ENCODE peak calls at places on chromosome 5, in eight cellular contexts. One of them, this sample, is unnamed.

GRCh38 chr5:179696605-179697004 is 2.2 kb upstream of the CANX start:
- DNase-seq in stimulated activated naive CD8-positive, alpha-beta T cell treated with anti-CD3 and anti-CD28 coated beads, Interleukin-15, amount 100 ng/mL, for 72 hours: no peak
- DNase-seq in fibroblast of the aortic adventitia: no peak
- DNase-seq in heart left ventricle: no peak
- DNase-seq in HAP-1: no peak
- DNase-seq in ELR: no peak
- DNase-seq in dorsolateral prefrontal cortex: no peak
- DNase-seq in NCI-H1417: no peak
- DNase-seq in this sample: no peak

GRCh38 chr5:137263319-137263718 is 235.8 kb downstream of the SPOCK1 start:
- DNase-seq in fibroblast of the aortic adventitia: no peak
- DNase-seq in dorsolateral prefrontal cortex: no peak
- DNase-seq in heart left ventricle: no peak
- DNase-seq in NCI-H1417: no peak
- DNase-seq in ELR: no peak
- DNase-seq in stimulated activated naive CD8-positive, alpha-beta T cell treated with anti-CD3 and anti-CD28 coated beads, Interleukin-15, amount 100 ng/mL, for 72 hours: no peak
- DNase-seq in HAP-1: no peak
- DNase-seq in this sample: no peak

GRCh38 chr5:133863857-133864585 is 104.4 kb downstream of the C5orf15 start:
- DNase-seq in heart left ventricle: no peak
- DNase-seq in HAP-1: no peak
- DNase-seq in NCI-H1417: no peak
- DNase-seq in dorsolateral prefrontal cortex: no peak
- DNase-seq in stimulated activated naive CD8-positive, alpha-beta T cell treated with anti-CD3 and anti-CD28 coated beads, Interleukin-15, amount 100 ng/mL, for 72 hours: no peak
- DNase-seq in ELR: no peak
- DNase-seq in fibroblast of the aortic adventitia: no peak
- DNase-seq in this sample: no peak

GRCh38 chr5:173774212-173774850 is 113.8 kb upstream of the CPEB4 start:
- DNase-seq in ELR: no peak
- DNase-seq in heart left ventricle: peak; percentile 54
- DNase-seq in fibroblast of the aortic adventitia: no peak
- DNase-seq in HAP-1: no peak
- DNase-seq in NCI-H1417: no peak
- DNase-seq in stimulated activated naive CD8-positive, alpha-beta T cell treated with anti-CD3 and anti-CD28 coated beads, Interleukin-15, amount 100 ng/mL, for 72 hours: no peak
- DNase-seq in dorsolateral prefrontal cortex: no peak
- DNase-seq in this sample: no peak

GRCh38 chr5:131264453-131265200 is 774 bp downstream of the CDC42SE2 start:
- DNase-seq in fibroblast of the aortic adventitia: peak; percentile 36
- DNase-seq in heart left ventricle: no peak
- DNase-seq in NCI-H1417: peak; percentile 46
- DNase-seq in stimulated activated naive CD8-positive, alpha-beta T cell treated with anti-CD3 and anti-CD28 coated beads, Interleukin-15, amount 100 ng/mL, for 72 hours: peak; percentile 71
- DNase-seq in dorsolateral prefrontal cortex: no peak
- DNase-seq in HAP-1: peak; percentile 49
- DNase-seq in ELR: peak; percentile 52
- DNase-seq in this sample: no peak

GRCh38 chr5:76016258-76016657 is 66.9 kb upstream of the SV2C start:
- DNase-seq in fibroblast of the aortic adventitia: no peak
- DNase-seq in heart left ventricle: no peak
- DNase-seq in dorsolateral prefrontal cortex: no peak
- DNase-seq in NCI-H1417: no peak
- DNase-seq in stimulated activated naive CD8-positive, alpha-beta T cell treated with anti-CD3 and anti-CD28 coated beads, Interleukin-15, amount 100 ng/mL, for 72 hours: no peak
- DNase-seq in ELR: peak; percentile 3
- DNase-seq in HAP-1: no peak
- DNase-seq in this sample: no peak

GRCh38 chr5:9533096-9533495 is 12.8 kb downstream of the SEMA5A start:
- DNase-seq in stimulated activated naive CD8-positive, alpha-beta T cell treated with anti-CD3 and anti-CD28 coated beads, Interleukin-15, amount 100 ng/mL, for 72 hours: no peak
- DNase-seq in heart left ventricle: no peak
- DNase-seq in ELR: no peak
- DNase-seq in HAP-1: no peak
- DNase-seq in NCI-H1417: no peak
- DNase-seq in dorsolateral prefrontal cortex: no peak
- DNase-seq in fibroblast of the aortic adventitia: peak; percentile 42
- DNase-seq in this sample: no peak

GRCh38 chr5:15013654-15014463 is 142.3 kb upstream of the ANKH start:
- DNase-seq in stimulated activated naive CD8-positive, alpha-beta T cell treated with anti-CD3 and anti-CD28 coated beads, Interleukin-15, amount 100 ng/mL, for 72 hours: no peak
- DNase-seq in ELR: peak; percentile 83
- DNase-seq in NCI-H1417: peak; percentile 80
- DNase-seq in HAP-1: peak; percentile 74
- DNase-seq in heart left ventricle: no peak
- DNase-seq in fibroblast of the aortic adventitia: peak; percentile 90
- DNase-seq in dorsolateral prefrontal cortex: no peak
- DNase-seq in this sample: peak; percentile 74

GRCh38 chr5:149474198-149474597 is 77.0 kb downstream of the CSNK1A1 start:
- DNase-seq in fibroblast of the aortic adventitia: no peak
- DNase-seq in heart left ventricle: no peak
- DNase-seq in ELR: peak; percentile 46
- DNase-seq in stimulated activated naive CD8-positive, alpha-beta T cell treated with anti-CD3 and anti-CD28 coated beads, Interleukin-15, amount 100 ng/mL, for 72 hours: no peak
- DNase-seq in HAP-1: no peak
- DNase-seq in NCI-H1417: no peak
- DNase-seq in dorsolateral prefrontal cortex: no peak
- DNase-seq in this sample: peak; percentile 40

GRCh38 chr5:141420855-141421488 is at the start of gene PCDHGA11:
- DNase-seq in fibroblast of the aortic adventitia: peak; percentile 84
- DNase-seq in HAP-1: peak; percentile 9
- DNase-seq in NCI-H1417: no peak
- DNase-seq in heart left ventricle: no peak
- DNase-seq in ELR: peak; percentile 75
- DNase-seq in stimulated activated naive CD8-positive, alpha-beta T cell treated with anti-CD3 and anti-CD28 coated beads, Interleukin-15, amount 100 ng/mL, for 72 hours: peak; percentile 57
- DNase-seq in dorsolateral prefrontal cortex: no peak
- DNase-seq in this sample: peak; percentile 80

GRCh38 chr5:138743506-138743905 is 9.7 kb upstream of the CTNNA1 start:
- DNase-seq in NCI-H1417: peak; percentile 41
- DNase-seq in fibroblast of the aortic adventitia: no peak
- DNase-seq in dorsolateral prefrontal cortex: no peak
- DNase-seq in HAP-1: no peak
- DNase-seq in heart left ventricle: no peak
- DNase-seq in ELR: no peak
- DNase-seq in stimulated activated naive CD8-positive, alpha-beta T cell treated with anti-CD3 and anti-CD28 coated beads, Interleukin-15, amount 100 ng/mL, for 72 hours: no peak
- DNase-seq in this sample: no peak

GRCh38 chr5:107266100-107266499 is 404.6 kb downstream of the EFNA5 start:
- DNase-seq in heart left ventricle: no peak
- DNase-seq in fibroblast of the aortic adventitia: no peak
- DNase-seq in ELR: no peak
- DNase-seq in dorsolateral prefrontal cortex: no peak
- DNase-seq in HAP-1: no peak
- DNase-seq in NCI-H1417: no peak
- DNase-seq in stimulated activated naive CD8-positive, alpha-beta T cell treated with anti-CD3 and anti-CD28 coated beads, Interleukin-15, amount 100 ng/mL, for 72 hours: no peak
- DNase-seq in this sample: no peak

GRCh38 chr5:174188300-174188699 is 142.8 kb downstream of the NSG2 start:
- DNase-seq in fibroblast of the aortic adventitia: no peak
- DNase-seq in ELR: peak; percentile 1
- DNase-seq in dorsolateral prefrontal cortex: no peak
- DNase-seq in HAP-1: no peak
- DNase-seq in NCI-H1417: no peak
- DNase-seq in stimulated activated naive CD8-positive, alpha-beta T cell treated with anti-CD3 and anti-CD28 coated beads, Interleukin-15, amount 100 ng/mL, for 72 hours: no peak
- DNase-seq in heart left ventricle: no peak
- DNase-seq in this sample: peak; percentile 7

GRCh38 chr5:167699434-167699833 is 592.0 kb upstream of the WWC1 start:
- DNase-seq in stimulated activated naive CD8-positive, alpha-beta T cell treated with anti-CD3 and anti-CD28 coated beads, Interleukin-15, amount 100 ng/mL, for 72 hours: no peak
- DNase-seq in NCI-H1417: no peak
- DNase-seq in heart left ventricle: no peak
- DNase-seq in dorsolateral prefrontal cortex: no peak
- DNase-seq in HAP-1: peak; percentile 82
- DNase-seq in ELR: peak; percentile 99
- DNase-seq in fibroblast of the aortic adventitia: peak; percentile 99
- DNase-seq in this sample: peak; percentile 98

GRCh38 chr5:152595327-152595890 is 190.3 kb upstream of the NMUR2 start:
- DNase-seq in fibroblast of the aortic adventitia: no peak
- DNase-seq in dorsolateral prefrontal cortex: no peak
- DNase-seq in ELR: no peak
- DNase-seq in heart left ventricle: no peak
- DNase-seq in stimulated activated naive CD8-positive, alpha-beta T cell treated with anti-CD3 and anti-CD28 coated beads, Interleukin-15, amount 100 ng/mL, for 72 hours: no peak
- DNase-seq in HAP-1: no peak
- DNase-seq in NCI-H1417: no peak
- DNase-seq in this sample: no peak

GRCh38 chr5:14109041-14109747 is 33.9 kb upstream of the TRIO start:
- DNase-seq in NCI-H1417: no peak
- DNase-seq in HAP-1: no peak
- DNase-seq in ELR: peak; percentile 93
- DNase-seq in dorsolateral prefrontal cortex: no peak
- DNase-seq in stimulated activated naive CD8-positive, alpha-beta T cell treated with anti-CD3 and anti-CD28 coated beads, Interleukin-15, amount 100 ng/mL, for 72 hours: peak; percentile 19
- DNase-seq in heart left ventricle: no peak
- DNase-seq in fibroblast of the aortic adventitia: peak; percentile 61
- DNase-seq in this sample: peak; percentile 97

GRCh38 chr5:153629027-153629426 is 138.6 kb downstream of the GRIA1 start:
- DNase-seq in stimulated activated naive CD8-positive, alpha-beta T cell treated with anti-CD3 and anti-CD28 coated beads, Interleukin-15, amount 100 ng/mL, for 72 hours: no peak
- DNase-seq in heart left ventricle: no peak
- DNase-seq in fibroblast of the aortic adventitia: peak; percentile 96
- DNase-seq in NCI-H1417: no peak
- DNase-seq in HAP-1: no peak
- DNase-seq in dorsolateral prefrontal cortex: peak; percentile 58
- DNase-seq in ELR: peak; percentile 98
- DNase-seq in this sample: peak; percentile 97

GRCh38 chr5:126523818-126524522 is 71.0 kb downstream of the ALDH7A1 start:
- DNase-seq in NCI-H1417: peak; percentile 40
- DNase-seq in fibroblast of the aortic adventitia: no peak
- DNase-seq in stimulated activated naive CD8-positive, alpha-beta T cell treated with anti-CD3 and anti-CD28 coated beads, Interleukin-15, amount 100 ng/mL, for 72 hours: no peak
- DNase-seq in dorsolateral prefrontal cortex: no peak
- DNase-seq in HAP-1: no peak
- DNase-seq in heart left ventricle: no peak
- DNase-seq in ELR: no peak
- DNase-seq in this sample: no peak

GRCh38 chr5:119418782-119419101 is 33.6 kb upstream of the HSD17B4 start:
- DNase-seq in NCI-H1417: no peak
- DNase-seq in dorsolateral prefrontal cortex: no peak
- DNase-seq in HAP-1: no peak
- DNase-seq in heart left ventricle: no peak
- DNase-seq in ELR: no peak
- DNase-seq in fibroblast of the aortic adventitia: no peak
- DNase-seq in stimulated activated naive CD8-positive, alpha-beta T cell treated with anti-CD3 and anti-CD28 coated beads, Interleukin-15, amount 100 ng/mL, for 72 hours: no peak
- DNase-seq in this sample: no peak

GRCh38 chr5:58794875-58795274 is 212.0 kb downstream of the RAB3C start:
- DNase-seq in HAP-1: no peak
- DNase-seq in ELR: peak; percentile 3
- DNase-seq in NCI-H1417: no peak
- DNase-seq in heart left ventricle: no peak
- DNase-seq in fibroblast of the aortic adventitia: no peak
- DNase-seq in stimulated activated naive CD8-positive, alpha-beta T cell treated with anti-CD3 and anti-CD28 coated beads, Interleukin-15, amount 100 ng/mL, for 72 hours: peak; percentile 14
- DNase-seq in dorsolateral prefrontal cortex: no peak
- DNase-seq in this sample: peak; percentile 14

GRCh38 chr5:154677921-154678320 is 77.3 kb upstream of the LARP1 start:
- DNase-seq in fibroblast of the aortic adventitia: no peak
- DNase-seq in ELR: no peak
- DNase-seq in dorsolateral prefrontal cortex: no peak
- DNase-seq in HAP-1: peak; percentile 35
- DNase-seq in heart left ventricle: no peak
- DNase-seq in NCI-H1417: no peak
- DNase-seq in stimulated activated naive CD8-positive, alpha-beta T cell treated with anti-CD3 and anti-CD28 coated beads, Interleukin-15, amount 100 ng/mL, for 72 hours: no peak
- DNase-seq in this sample: no peak

GRCh38 chr5:121152411-121152810 is 688.3 kb downstream of the PRR16 start:
- DNase-seq in heart left ventricle: no peak
- DNase-seq in dorsolateral prefrontal cortex: no peak
- DNase-seq in fibroblast of the aortic adventitia: no peak
- DNase-seq in stimulated activated naive CD8-positive, alpha-beta T cell treated with anti-CD3 and anti-CD28 coated beads, Interleukin-15, amount 100 ng/mL, for 72 hours: no peak
- DNase-seq in NCI-H1417: no peak
- DNase-seq in ELR: no peak
- DNase-seq in HAP-1: no peak
- DNase-seq in this sample: no peak

GRCh38 chr5:134905246-134905996 is 490 bp downstream of the PCBD2 start:
- DNase-seq in heart left ventricle: no peak
- DNase-seq in dorsolateral prefrontal cortex: peak; percentile 34
- DNase-seq in ELR: peak; percentile 78
- DNase-seq in NCI-H1417: peak; percentile 73
- DNase-seq in HAP-1: peak; percentile 76
- DNase-seq in stimulated activated naive CD8-positive, alpha-beta T cell treated with anti-CD3 and anti-CD28 coated beads, Interleukin-15, amount 100 ng/mL, for 72 hours: peak; percentile 77
- DNase-seq in fibroblast of the aortic adventitia: peak; percentile 80
- DNase-seq in this sample: peak; percentile 82

GRCh38 chr5:1118231-1118698 is 6.4 kb upstream of the SLC12A7 start:
- DNase-seq in stimulated activated naive CD8-positive, alpha-beta T cell treated with anti-CD3 and anti-CD28 coated beads, Interleukin-15, amount 100 ng/mL, for 72 hours: no peak
- DNase-seq in ELR: no peak
- DNase-seq in fibroblast of the aortic adventitia: no peak
- DNase-seq in dorsolateral prefrontal cortex: peak; percentile 66
- DNase-seq in heart left ventricle: no peak
- DNase-seq in NCI-H1417: peak; percentile 88
- DNase-seq in HAP-1: no peak
- DNase-seq in this sample: peak; percentile 26

GRCh38 chr5:150247726-150248125 is 41.8 kb downstream of the CAMK2A start:
- DNase-seq in dorsolateral prefrontal cortex: no peak
- DNase-seq in heart left ventricle: no peak
- DNase-seq in fibroblast of the aortic adventitia: no peak
- DNase-seq in ELR: no peak
- DNase-seq in NCI-H1417: no peak
- DNase-seq in HAP-1: no peak
- DNase-seq in stimulated activated naive CD8-positive, alpha-beta T cell treated with anti-CD3 and anti-CD28 coated beads, Interleukin-15, amount 100 ng/mL, for 72 hours: no peak
- DNase-seq in this sample: no peak

GRCh38 chr5:180353963-180354574 is 933 bp upstream of the GFPT2 start:
- DNase-seq in NCI-H1417: no peak
- DNase-seq in heart left ventricle: no peak
- DNase-seq in fibroblast of the aortic adventitia: no peak
- DNase-seq in ELR: no peak
- DNase-seq in HAP-1: no peak
- DNase-seq in stimulated activated naive CD8-positive, alpha-beta T cell treated with anti-CD3 and anti-CD28 coated beads, Interleukin-15, amount 100 ng/mL, for 72 hours: no peak
- DNase-seq in dorsolateral prefrontal cortex: no peak
- DNase-seq in this sample: no peak

GRCh38 chr5:134088291-134088690 is 26.2 kb upstream of the TCF7 start:
- DNase-seq in ELR: no peak
- DNase-seq in heart left ventricle: no peak
- DNase-seq in dorsolateral prefrontal cortex: no peak
- DNase-seq in NCI-H1417: no peak
- DNase-seq in stimulated activated naive CD8-positive, alpha-beta T cell treated with anti-CD3 and anti-CD28 coated beads, Interleukin-15, amount 100 ng/mL, for 72 hours: no peak
- DNase-seq in HAP-1: no peak
- DNase-seq in fibroblast of the aortic adventitia: peak; percentile 55
- DNase-seq in this sample: no peak

GRCh38 chr5:60521379-60522298 is 178.3 kb downstream of the DEPDC1B start:
- DNase-seq in dorsolateral prefrontal cortex: no peak
- DNase-seq in HAP-1: no peak
- DNase-seq in stimulated activated naive CD8-positive, alpha-beta T cell treated with anti-CD3 and anti-CD28 coated beads, Interleukin-15, amount 100 ng/mL, for 72 hours: no peak
- DNase-seq in fibroblast of the aortic adventitia: no peak
- DNase-seq in NCI-H1417: no peak
- DNase-seq in heart left ventricle: no peak
- DNase-seq in ELR: no peak
- DNase-seq in this sample: no peak

GRCh38 chr5:146794326-146795029 is 84.1 kb downstream of the PPP2R2B start:
- DNase-seq in HAP-1: peak; percentile 52
- DNase-seq in fibroblast of the aortic adventitia: no peak
- DNase-seq in stimulated activated naive CD8-positive, alpha-beta T cell treated with anti-CD3 and anti-CD28 coated beads, Interleukin-15, amount 100 ng/mL, for 72 hours: no peak
- DNase-seq in ELR: no peak
- DNase-seq in dorsolateral prefrontal cortex: no peak
- DNase-seq in heart left ventricle: no peak
- DNase-seq in NCI-H1417: no peak
- DNase-seq in this sample: peak; percentile 11

GRCh38 chr5:91390268-91390667 is 7.2 kb upstream of the ARRDC3 start:
- DNase-seq in ELR: no peak
- DNase-seq in HAP-1: no peak
- DNase-seq in heart left ventricle: no peak
- DNase-seq in NCI-H1417: no peak
- DNase-seq in fibroblast of the aortic adventitia: no peak
- DNase-seq in stimulated activated naive CD8-positive, alpha-beta T cell treated with anti-CD3 and anti-CD28 coated beads, Interleukin-15, amount 100 ng/mL, for 72 hours: no peak
- DNase-seq in dorsolateral prefrontal cortex: no peak
- DNase-seq in this sample: no peak

This sample was measured in fibroblast of mammary gland.